ENCODE peak calls at places on chromosomes 16 and 17, in four cellular contexts. One of them, this sample, is unnamed.
A peak's percentile ranks its signal among the peaks of the same experiment; 100 is the strongest.

GRCh38 chr17:79790805-79791353 is 6.0 kb downstream of the CBX8 start:
- DNase-seq in GM23338: peak; percentile 53
- DNase-seq in GM23248: no peak
- DNase-seq in mammary epithelial cell: no peak
- DNase-seq in this sample: no peak

GRCh38 chr16:17327671-17328335 is 143.0 kb downstream of the XYLT1 start:
- DNase-seq in mammary epithelial cell: no peak
- DNase-seq in GM23338: no peak
- DNase-seq in GM23248: no peak
- DNase-seq in this sample: no peak

GRCh38 chr16:77143364-77143763 is 47.6 kb upstream of the MON1B start:
- DNase-seq in GM23248: no peak
- DNase-seq in mammary epithelial cell: no peak
- DNase-seq in GM23338: no peak
- DNase-seq in this sample: no peak

GRCh38 chr17:8048236-8048635 is 9.4 kb downstream of the ALOX15B start:
- DNase-seq in mammary epithelial cell: no peak
- DNase-seq in GM23338: no peak
- DNase-seq in GM23248: no peak
- DNase-seq in this sample: no peak

GRCh38 chr16:88681084-88681680 is 5.1 kb downstream of the SNAI3 start:
- DNase-seq in mammary epithelial cell: peak; percentile 14
- DNase-seq in GM23338: peak; percentile 76
- DNase-seq in GM23248: no peak
- DNase-seq in this sample: peak; percentile 68

GRCh38 chr16:22425847-22426246 is 51.4 kb upstream of the CDR2 start:
- DNase-seq in GM23248: no peak
- DNase-seq in GM23338: peak; percentile 41
- DNase-seq in mammary epithelial cell: no peak
- DNase-seq in this sample: no peak

GRCh38 chr16:82741073-82741615 is 114.4 kb downstream of the CDH13 start:
- DNase-seq in GM23338: no peak
- DNase-seq in GM23248: no peak
- DNase-seq in mammary epithelial cell: peak; percentile 31
- DNase-seq in this sample: peak; percentile 1

GRCh38 chr17:7552621-7553051 is 3.8 kb downstream of the TNFSF12 start:
- DNase-seq in GM23248: no peak
- DNase-seq in mammary epithelial cell: no peak
- DNase-seq in GM23338: no peak
- DNase-seq in this sample: no peak

GRCh38 chr17:5042152-5043022 is 7.2 kb upstream of the SLC52A1 start:
- DNase-seq in GM23338: no peak
- DNase-seq in mammary epithelial cell: no peak
- DNase-seq in GM23248: no peak
- DNase-seq in this sample: no peak

GRCh38 chr16:66091462-66091861 is 275.0 kb upstream of the CDH5 start:
- DNase-seq in GM23338: no peak
- DNase-seq in mammary epithelial cell: no peak
- DNase-seq in GM23248: peak; percentile 58
- DNase-seq in this sample: no peak

GRCh38 chr16:19908921-19909320 is 24.3 kb upstream of the GPRC5B start:
- DNase-seq in mammary epithelial cell: no peak
- DNase-seq in GM23338: no peak
- DNase-seq in GM23248: no peak
- DNase-seq in this sample: no peak

GRCh38 chr17:75822119-75822799 is 21.9 kb downstream of the UNC13D start:
- DNase-seq in mammary epithelial cell: no peak
- DNase-seq in GM23248: no peak
- DNase-seq in GM23338: no peak
- DNase-seq in this sample: no peak

GRCh38 chr16:28491080-28491969 is 549 bp downstream of the CLN3 start:
- DNase-seq in mammary epithelial cell: peak; percentile 61
- DNase-seq in GM23248: peak; percentile 45
- DNase-seq in GM23338: peak; percentile 64
- DNase-seq in this sample: peak; percentile 49

DNA sequence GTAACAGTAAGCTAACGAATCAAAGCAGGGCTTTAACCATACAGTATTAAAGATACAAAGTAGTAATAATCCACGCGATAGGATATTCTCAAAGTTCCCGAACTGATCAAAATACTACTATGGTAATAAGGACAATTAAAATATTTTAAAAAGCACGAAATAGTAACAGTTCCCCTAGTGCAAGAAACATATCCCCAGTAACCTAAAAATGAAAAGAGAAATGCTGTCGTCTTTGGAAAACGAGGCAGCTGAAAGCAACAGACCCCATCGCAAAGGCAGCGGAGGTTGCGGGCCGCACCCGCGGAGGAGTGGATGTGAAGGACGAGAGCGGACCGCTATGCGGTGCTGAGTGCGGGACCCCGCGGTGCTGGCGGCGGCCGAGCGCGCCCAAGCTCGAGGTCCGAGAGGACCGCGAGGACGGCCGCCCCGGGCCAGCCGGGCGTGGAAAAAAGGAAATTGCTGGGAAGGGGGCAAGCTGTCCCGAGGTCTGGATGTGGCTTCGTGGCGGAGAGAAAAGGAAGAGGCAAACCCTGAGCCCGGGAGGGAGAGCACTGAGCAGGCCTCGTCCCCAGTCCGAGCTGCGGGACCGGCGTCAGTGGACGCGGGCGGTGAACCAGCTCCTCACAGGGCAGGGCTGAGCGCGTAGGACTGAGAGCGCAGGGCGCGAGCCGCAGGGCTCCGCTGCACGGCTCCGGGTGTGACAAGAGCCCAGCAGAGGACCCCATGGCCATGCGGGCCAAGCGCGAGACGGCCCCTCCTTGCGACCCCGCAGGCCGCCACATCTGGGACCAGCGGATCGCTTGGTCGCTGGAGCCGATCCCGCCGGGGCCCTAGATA is 2.1 kb downstream of the TBX4 start:
- DNase-seq in mammary epithelial cell: no peak
- DNase-seq in GM23248: peak; percentile 19
- DNase-seq in GM23338: peak; percentile 58
- DNase-seq in this sample: no peak
- TF ChIP-seq EZH2 in mammary epithelial cell: no peak
- TF ChIP-seq EZH2 in GM23248: peak; percentile 93
- TF ChIP-seq EZH2 in GM23338: peak; percentile 99
- TF ChIP-seq EZH2 in this sample: no peak

GRCh38 chr16:75118943-75119539 is 2.5 kb upstream of the LDHD start:
- DNase-seq in GM23248: no peak
- DNase-seq in GM23338: no peak
- DNase-seq in mammary epithelial cell: no peak
- DNase-seq in this sample: no peak

GRCh38 chr16:75116911-75117245 is 298 bp upstream of the LDHD start:
- DNase-seq in mammary epithelial cell: no peak
- DNase-seq in GM23248: no peak
- DNase-seq in GM23338: no peak
- DNase-seq in this sample: no peak

GRCh38 chr16:75120253-75120652 is 3.7 kb upstream of the LDHD start:
- DNase-seq in GM23248: no peak
- DNase-seq in GM23338: no peak
- DNase-seq in mammary epithelial cell: no peak
- DNase-seq in this sample: no peak

GRCh38 chr16:75122609-75123008 is 6.0 kb upstream of the LDHD start:
- DNase-seq in GM23338: no peak
- DNase-seq in mammary epithelial cell: no peak
- DNase-seq in GM23248: no peak
- DNase-seq in this sample: no peak

GRCh38 chr16:75121949-75122568 is 5.5 kb upstream of the LDHD start:
- DNase-seq in mammary epithelial cell: no peak
- DNase-seq in GM23248: no peak
- DNase-seq in GM23338: no peak
- DNase-seq in this sample: no peak
- H3K4me1 ChIP-seq in mammary epithelial cell: no peaks in the 10 kb centered on the region
- H3K4me1 ChIP-seq in GM23248: no peaks in the 10 kb centered on the region
- H3K4me1 ChIP-seq in GM23338: peaks cover 22% of the 10 kb centered on the region
- H3K4me1 ChIP-seq in this sample: no peaks in the 10 kb centered on the region

DNA sequence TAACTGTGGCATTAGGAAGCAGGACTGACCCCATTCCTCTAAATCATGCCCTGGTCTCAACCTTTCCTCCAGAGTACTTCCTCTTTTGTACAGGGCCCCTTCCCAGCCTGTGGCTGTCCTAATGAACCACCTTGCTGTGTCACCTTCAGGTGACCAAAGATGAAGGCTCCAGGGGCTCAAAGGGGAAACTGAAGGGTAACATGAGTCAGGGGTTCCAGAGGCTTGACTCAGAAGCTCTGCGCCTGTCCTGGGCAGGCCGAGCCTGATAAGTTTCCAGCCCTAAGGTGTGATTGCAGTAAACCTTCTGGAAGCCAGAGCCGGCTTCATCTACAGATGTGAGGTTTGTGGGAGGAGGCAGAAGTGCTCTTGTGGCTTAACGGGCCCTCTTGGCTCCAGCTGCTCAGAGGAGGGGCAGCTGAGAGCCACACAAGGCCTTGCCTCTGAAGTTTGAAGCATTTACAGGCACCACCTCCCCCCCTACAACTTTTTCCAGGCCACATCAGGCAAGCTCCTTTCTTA is 149.8 kb downstream of the CLEC16A start:
- DNase-seq in GM23338: no peak
- DNase-seq in mammary epithelial cell: peak; percentile 72
- DNase-seq in GM23248: no peak
- DNase-seq in this sample: peak; percentile 34
- H3K27ac ChIP-seq in GM23338: no peak overlapping the region
- H3K27ac ChIP-seq in mammary epithelial cell: no peak overlapping the region
- H3K27ac ChIP-seq in GM23248: no peak overlapping the region
- H3K27ac ChIP-seq in this sample: no peak overlapping the region

DNA sequence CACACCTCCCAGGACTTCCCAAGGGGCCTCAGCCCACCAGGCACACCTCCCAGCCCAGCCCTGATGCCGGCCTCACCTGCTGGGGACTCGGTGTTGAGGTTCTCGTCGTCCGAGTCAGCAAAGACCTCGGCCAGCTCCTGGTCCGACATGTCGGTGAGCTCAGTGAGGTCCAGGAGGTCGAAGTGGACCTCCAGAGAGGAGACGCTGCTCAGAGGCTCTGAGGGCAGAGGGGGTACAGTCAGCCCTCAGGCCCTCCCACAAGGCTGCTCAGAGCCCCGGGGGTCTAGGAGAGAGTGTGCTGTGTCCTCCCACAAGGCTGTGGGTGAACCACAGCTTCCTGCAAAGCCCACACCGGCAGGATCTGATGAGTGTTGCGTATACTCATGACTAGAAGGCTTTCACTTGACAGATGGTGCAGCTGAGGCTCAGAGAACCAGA is 10.5 kb downstream of the DBNDD1 start:
- DNase-seq in GM23338: no peak
- DNase-seq in GM23248: no peak
- DNase-seq in mammary epithelial cell: no peak
- DNase-seq in this sample: no peak
- TF ChIP-seq EZH2 in GM23338: no peak
- TF ChIP-seq EZH2 in GM23248: no peak
- TF ChIP-seq EZH2 in mammary epithelial cell: no peak
- TF ChIP-seq EZH2 in this sample: no peak

GRCh38 chr16:81497690-81498089 is 53.1 kb downstream of the CMIP start:
- DNase-seq in GM23248: no peak
- DNase-seq in mammary epithelial cell: no peak
- DNase-seq in GM23338: peak; percentile 34
- DNase-seq in this sample: no peak
- H3K4me1 ChIP-seq in GM23248: peaks cover 24% of the 10 kb centered on the region
- H3K4me1 ChIP-seq in mammary epithelial cell: peaks cover 71% of the 10 kb centered on the region
- H3K4me1 ChIP-seq in GM23338: peaks cover 5% of the 10 kb centered on the region
- H3K4me1 ChIP-seq in this sample: peaks cover 48% of the 10 kb centered on the region

GRCh38 chr16:8717892-8718400 is 43.5 kb downstream of the ABAT start:
- DNase-seq in mammary epithelial cell: no peak
- DNase-seq in GM23338: no peak
- DNase-seq in GM23248: no peak
- DNase-seq in this sample: no peak

GRCh38 chr16:8714143-8714542 is 39.7 kb downstream of the ABAT start:
- DNase-seq in GM23248: no peak
- DNase-seq in mammary epithelial cell: no peak
- DNase-seq in GM23338: peak; percentile 33
- DNase-seq in this sample: no peak

GRCh38 chr16:8717469-8717868 is 43.1 kb downstream of the ABAT start:
- DNase-seq in mammary epithelial cell: no peak
- DNase-seq in GM23338: no peak
- DNase-seq in GM23248: no peak
- DNase-seq in this sample: no peak

GRCh38 chr16:8716592-8716991 is 42.2 kb downstream of the ABAT start:
- DNase-seq in GM23338: no peak
- DNase-seq in mammary epithelial cell: peak; percentile 97
- DNase-seq in GM23248: no peak
- DNase-seq in this sample: no peak

DNA sequence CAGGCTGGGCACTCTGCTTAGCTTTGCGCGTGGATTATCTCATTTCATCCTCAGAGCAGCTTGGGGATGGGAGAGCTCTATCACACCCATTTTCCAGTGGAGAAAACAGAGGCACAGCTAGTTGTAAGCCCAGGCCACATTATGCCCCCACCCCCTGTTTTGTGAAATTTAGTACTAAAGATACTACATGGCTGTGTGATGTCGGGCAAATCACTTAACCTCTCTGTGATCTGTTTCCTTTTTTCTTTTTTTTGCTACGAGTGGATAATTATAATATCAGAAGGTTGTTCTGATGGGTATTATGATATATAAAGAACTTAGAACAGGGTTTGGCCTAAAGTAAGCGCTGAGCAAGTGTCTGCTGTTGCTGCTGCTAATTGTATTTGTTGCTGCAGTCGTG is 41.6 kb downstream of the ABAT start:
- DNase-seq in mammary epithelial cell: no peak
- DNase-seq in GM23248: no peak
- DNase-seq in GM23338: no peak
- DNase-seq in this sample: no peak
- H3K27ac ChIP-seq in mammary epithelial cell: peak overlapping the region; percentile 23
- H3K27ac ChIP-seq in GM23248: no peak overlapping the region
- H3K27ac ChIP-seq in GM23338: no peak overlapping the region
- H3K27ac ChIP-seq in this sample: no peak overlapping the region

DNA sequence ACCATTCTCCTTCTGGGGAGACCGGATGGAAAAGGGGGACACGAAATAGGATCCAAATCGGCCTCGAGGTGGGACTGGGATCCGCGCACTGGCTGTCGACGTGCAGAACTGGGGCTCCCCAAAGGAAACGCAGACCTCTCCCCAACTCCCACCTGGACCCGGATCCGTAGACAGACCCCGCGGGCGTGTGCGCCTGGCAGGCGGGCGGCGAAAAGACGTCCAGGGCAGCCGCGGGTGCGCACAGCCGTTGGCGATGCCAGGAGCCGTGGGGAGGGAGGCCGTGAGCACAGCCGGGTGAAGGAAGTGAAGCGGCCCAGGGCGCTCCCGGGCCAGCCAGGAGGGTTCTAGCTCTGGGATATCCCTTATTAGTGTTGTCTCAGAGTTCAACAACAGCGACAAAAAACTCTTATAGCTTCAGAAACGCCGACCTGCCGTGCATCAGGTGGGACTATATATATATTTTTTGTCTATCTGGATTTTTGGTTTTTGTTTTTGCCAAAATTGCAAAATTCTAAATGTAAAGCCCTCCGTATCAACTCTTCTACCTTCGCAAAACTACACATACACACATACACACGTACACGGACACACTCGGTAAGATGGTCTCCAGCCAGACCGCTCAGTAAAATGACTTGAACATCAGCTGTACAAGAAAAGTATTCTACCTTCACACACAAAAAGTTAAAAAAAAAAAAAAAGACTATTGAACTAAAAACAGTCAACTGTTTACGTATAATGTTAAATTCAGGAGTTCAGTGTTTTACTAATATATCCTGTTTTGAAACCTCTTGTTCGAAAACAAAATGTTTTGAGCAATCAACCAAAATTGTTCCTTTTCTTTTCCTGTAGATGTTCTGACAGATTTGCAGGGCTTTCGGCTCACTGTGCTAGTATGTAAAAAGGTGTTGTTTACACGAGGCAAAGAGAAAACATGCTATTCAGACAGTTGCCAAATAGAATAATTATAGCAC is 5.2 kb upstream of the AATF start:
- DNase-seq in GM23248: no peak
- DNase-seq in mammary epithelial cell: no peak
- DNase-seq in GM23338: peak; percentile 76
- DNase-seq in this sample: no peak
- TF ChIP-seq EZH2 in GM23248: peak; percentile 68
- TF ChIP-seq EZH2 in mammary epithelial cell: peak; percentile 78
- TF ChIP-seq EZH2 in GM23338: peak; percentile 97
- TF ChIP-seq EZH2 in this sample: no peak